ENCODE peak calls at places on chromosomes 1 and 21, in four cellular contexts. M is body of pancreas, J is colonic mucosa, P is astrocyte of the cerebellum. Z is an unnamed sample.

GRCh38 chr1:155127672-155128468 is at the start of gene EFNA1:
- DNase-seq in J (peak; percentile 84), M (peak; percentile 68), P (no peak), Z (no peak)

GRCh38 chr1:89890085-89890754 is 69.4 kb downstream of the LRRC8D start:
- DNase-seq in J (no peak), M (peak; percentile 23), P (no peak), Z (no peak)

GRCh38 chr1:213570487-213570886 is 417.3 kb upstream of the PROX1 start:
- DNase-seq in M (no peak), P (no peak), J (no peak), Z (no peak)

GRCh38 chr1:209673631-209674417 is 1.4 kb upstream of the G0S2 start:
- DNase-seq in M (no peak), J (peak; percentile 41), P (no peak), Z (no peak)

GRCh38 chr21:36773111-36773510 is 74.2 kb downstream of the SIM2 start:
- DNase-seq in J (peak; percentile 80), P (peak; percentile 65), M (peak; percentile 95), Z (peak; percentile 88)

GRCh38 chr1:64823691-64824476 is 79.0 kb downstream of the RAVER2 start:
- DNase-seq in P (peak; percentile 90), M (peak; percentile 77), J (peak; percentile 82), Z (peak; percentile 58)

GRCh38 chr1:44786138-44786840 is 1.7 kb downstream of the BEST4 start:
- DNase-seq in J (peak; percentile 77), M (peak; percentile 82), P (no peak), Z (peak; percentile 43)

GRCh38 chr1:53316742-53317650 is 10.9 kb downstream of the LRP8 start:
- DNase-seq in P (no peak), M (no peak), J (no peak), Z (peak; percentile 27)

GRCh38 chr1:224497714-224498573 is 63.3 kb upstream of the WDR26 start:
- DNase-seq in M (no peak), P (peak; percentile 59), J (no peak), Z (peak; percentile 85)

GRCh38 chr1:219669556-219669955 is 56.7 kb upstream of the ZC3H11B start:
- DNase-seq in P (no peak), J (no peak), M (no peak), Z (peak; percentile 29)

GRCh38 chr21:27047331-27048314 is 80.7 kb upstream of the ADAMTS5 start:
- DNase-seq in J (no peak), M (no peak), P (no peak), Z (peak; percentile 69)

GRCh38 chr1:175864183-175864582 is 120.8 kb upstream of the TNR start:
- DNase-seq in J (no peak), M (no peak), P (no peak), Z (no peak)

GRCh38 chr1:53365405-53366063 is 37.7 kb upstream of the LRP8 start:
- DNase-seq in P (no peak), J (no peak), M (no peak), Z (no peak)

GRCh38 chr1:53485478-53486394 is 26.5 kb downstream of the DMRTB1 start:
- DNase-seq in J (peak; percentile 69), P (peak; percentile 71), M (peak; percentile 76), Z (peak; percentile 93)

GRCh38 chr1:183685112-183685713 is 32.1 kb upstream of the APOBEC4 start:
- DNase-seq in M (peak; percentile 16), P (peak; percentile 20), J (no peak), Z (peak; percentile 77)

GRCh38 chr1:216464489-216464888 is 41.2 kb upstream of the USH2A start:
- DNase-seq in P (peak; percentile 63), M (no peak), J (no peak), Z (peak; percentile 83)

GRCh38 chr1:163036661-163037060 is 32.5 kb upstream of the RGS4 start:
- DNase-seq in P (no peak), M (no peak), J (no peak), Z (no peak)

GRCh38 chr1:52674497-52675384 is 23.4 kb downstream of the COA7 start:
- DNase-seq in J (no peak), P (no peak), M (no peak), Z (no peak)

GRCh38 chr1:107198581-107198980 is 57.7 kb downstream of the NTNG1 start:
- DNase-seq in J (no peak), P (peak; percentile 43), M (no peak), Z (no peak)

GRCh38 chr1:199399996-199400714 is 627.4 kb upstream of the NR5A2 start:
- DNase-seq in M (no peak), J (no peak), P (no peak), Z (no peak)

GRCh38 chr21:35559881-35560280 is 500.4 kb downstream of the SETD4 start:
- DNase-seq in J (no peak), M (no peak), P (no peak), Z (peak; percentile 52)

GRCh38 chr1:201330541-201330940 is 46.9 kb downstream of the TNNT2 start:
- DNase-seq in P (no peak), J (no peak), M (no peak), Z (no peak)

GRCh38 chr1:201329801-201330200 is 46.5 kb downstream of the PKP1 start:
- DNase-seq in P (no peak), M (no peak), J (no peak), Z (no peak)

GRCh38 chr1:201331166-201331565 is 46.3 kb downstream of the TNNT2 start:
- DNase-seq in M (no peak), J (no peak), P (no peak), Z (no peak)

GRCh38 chr1:201332616-201333335 is 44.7 kb downstream of the TNNT2 start:
- DNase-seq in P (no peak), J (no peak), M (no peak), Z (no peak)

GRCh38 chr1:201332021-201332420 is 45.5 kb downstream of the TNNT2 start:
- DNase-seq in J (no peak), P (no peak), M (no peak), Z (no peak)
- TF ChIP-seq CTCF in J (no peak), P (no peak), M (no peak), Z (no peak)

DNA sequence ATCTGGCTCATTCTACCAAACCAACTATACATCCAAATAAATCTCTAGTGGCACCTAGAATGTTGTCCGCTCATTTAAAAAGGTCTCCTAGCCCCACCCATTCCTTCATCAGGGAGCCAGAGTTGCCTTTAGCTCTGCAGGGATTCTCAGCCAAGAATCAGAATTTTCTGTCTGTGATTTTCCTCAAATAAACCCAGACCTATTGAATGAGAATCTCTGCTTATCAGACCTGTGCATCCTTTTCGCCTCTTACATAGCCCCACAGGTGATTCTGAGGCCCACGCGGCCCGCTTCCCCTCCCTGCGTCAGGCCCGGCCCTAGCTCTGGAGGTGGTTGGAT is 410 bp upstream of the TDRD5 start:
- DNase-seq in M (no peak), P (no peak), J (no peak), Z (no peak)
- H3K4me3 ChIP-seq in M (no peak overlapping the region), P (peak overlapping the region; percentile 18), J (peak overlapping the region; percentile 32), Z (no peak overlapping the region)

DNA sequence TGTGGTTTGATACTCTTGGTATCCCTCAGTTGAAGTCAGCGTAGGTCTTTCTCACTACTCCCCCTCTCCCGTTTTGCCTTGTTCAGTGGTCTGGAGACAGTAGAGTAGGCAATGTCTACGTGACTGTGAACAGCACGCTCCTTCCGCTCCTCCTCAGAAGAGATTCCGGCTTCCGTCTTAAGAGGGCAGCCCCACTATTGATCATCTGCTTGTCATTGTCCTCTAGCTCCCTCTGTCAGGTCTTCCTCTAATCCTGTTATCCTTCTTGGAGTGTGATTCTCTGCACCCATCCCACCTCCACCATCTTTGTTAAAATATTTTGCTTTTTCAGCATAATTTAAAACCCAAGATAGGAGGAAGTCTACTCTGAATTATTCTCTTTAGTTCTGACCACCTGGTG is 129.9 kb upstream of the KCNK2 start:
- DNase-seq in P (no peak), J (no peak), M (no peak), Z (no peak)
- TF ChIP-seq CTCF in P (no peak), J (no peak), M (no peak), Z (no peak)

GRCh38 chr1:161747789-161748188 is 1.8 kb upstream of the DUSP12 start:
- DNase-seq in P (no peak), M (no peak), J (no peak), Z (no peak)

GRCh38 chr1:161739865-161740566 is 9.6 kb upstream of the DUSP12 start:
- DNase-seq in M (no peak), J (no peak), P (no peak), Z (no peak)

GRCh38 chr1:161738627-161739287 is 10.8 kb upstream of the DUSP12 start:
- DNase-seq in P (peak; percentile 48), J (peak; percentile 30), M (no peak), Z (peak; percentile 70)

GRCh38 chr1:161740871-161741270 is 8.7 kb upstream of the DUSP12 start:
- DNase-seq in M (no peak), P (no peak), J (no peak), Z (no peak)

DNA sequence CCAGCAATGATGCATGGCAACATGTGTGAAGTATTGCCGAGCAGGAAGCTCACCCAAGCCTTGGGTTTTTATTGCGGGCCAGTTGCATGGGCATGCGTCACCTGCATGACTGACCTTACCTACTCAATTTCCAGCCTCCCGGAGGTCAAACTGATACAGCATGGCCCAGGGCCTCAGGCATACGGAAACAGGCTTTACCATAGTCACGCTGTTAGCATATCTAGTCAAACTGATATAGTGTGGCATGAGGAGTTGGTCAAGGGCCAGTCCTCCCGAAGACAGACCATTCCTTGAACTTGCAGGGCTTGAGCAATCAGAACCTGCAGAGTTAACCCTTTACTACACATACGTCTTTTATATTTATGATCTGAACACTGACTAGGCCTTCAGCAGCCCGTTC is 6.4 kb upstream of the DUSP12 start:
- DNase-seq in J (no peak), P (no peak), M (no peak), Z (peak; percentile 31)
- H3K4me3 ChIP-seq in J (no peak overlapping the region), P (no peak overlapping the region), M (no peak overlapping the region), Z (no peak overlapping the region)

DNA sequence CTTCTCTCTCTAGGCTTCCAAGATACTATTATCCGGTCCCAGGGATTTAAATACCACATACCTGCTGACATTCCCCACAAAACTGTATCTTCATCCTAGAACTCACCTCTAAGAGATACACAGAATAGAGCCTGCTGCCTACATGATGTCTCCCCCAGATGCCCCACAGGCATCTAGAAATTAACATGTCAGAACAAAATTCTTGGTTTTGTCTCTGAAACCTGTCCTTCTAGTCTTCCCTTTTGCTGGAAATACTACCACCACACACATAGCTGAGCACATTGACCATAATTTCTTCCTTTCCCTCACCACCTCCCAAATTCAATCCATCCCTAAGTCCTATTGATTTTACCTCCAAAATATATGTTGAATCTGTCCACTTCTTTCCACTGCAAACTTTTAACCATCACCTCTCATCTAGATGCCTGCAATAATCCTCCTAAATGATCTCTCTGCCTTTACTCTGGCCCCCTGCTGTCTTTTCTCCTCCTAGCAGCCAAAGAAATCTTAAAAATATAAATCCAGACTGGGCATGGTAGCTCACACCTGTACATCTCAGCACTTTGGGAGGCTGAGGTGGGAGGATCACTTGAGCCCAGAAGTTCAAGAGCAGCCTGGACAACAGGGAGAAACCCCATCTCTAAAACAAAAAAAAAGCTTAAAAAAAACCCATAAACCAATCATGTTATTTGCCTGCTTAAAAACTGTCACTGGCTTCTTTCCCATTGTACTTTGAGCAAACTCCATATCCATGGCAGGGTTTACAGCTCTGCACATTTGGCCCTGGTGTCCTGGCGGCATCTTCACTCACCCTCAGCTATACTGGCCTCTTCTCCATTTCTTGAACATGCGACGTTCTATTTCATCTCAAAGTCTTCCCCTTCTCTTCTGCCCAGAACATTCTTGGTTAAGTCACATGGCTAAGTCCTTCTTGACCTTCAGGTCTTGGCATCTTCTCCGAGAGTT is 6.2 kb upstream of the FAM76A start:
- DNase-seq in P (no peak), J (no peak), M (no peak), Z (peak; percentile 51)
- TF ChIP-seq CTCF in P (no peak), J (no peak), M (no peak), Z (peak; percentile 47)

GRCh38 chr1:24540051-24540905 is 15.6 kb upstream of the NCMAP start:
- DNase-seq in J (no peak), P (no peak), M (no peak), Z (no peak)
- H3K4me3 ChIP-seq in J (no peak overlapping the region), P (no peak overlapping the region), M (no peak overlapping the region), Z (no peak overlapping the region)

GRCh38 chr1:117883620-117884019 is 45.8 kb downstream of the GDAP2 start:
- DNase-seq in P (no peak), M (no peak), J (no peak), Z (no peak)
- TF ChIP-seq CTCF in P (no peak), M (no peak), J (no peak), Z (no peak)